ENCODE peak calls at places on chromosomes 6 and 20, in six cellular contexts. U is transverse colon, W is prostate gland, O is pancreas, N is IMR-90, A is heart right ventricle. C is an unnamed sample. For H3K36me3, the result is how much of the 10 kb centered on the place peaks cover.

GRCh38 chr6:144008501-144009245 is 614 bp upstream of the PLAGL1 start:
- DNase-seq in U (peak), W (no peak), O (peak), N (no peak), A (no peak), C (no peak)

GRCh38 chr6:158002951-158003853 is 21.5 kb downstream of the SYNJ2 start:
- DNase-seq in U (peak), W (no peak), O (no peak), N (peak), A (peak), C (peak)

GRCh38 chr20:23670361-23670760 is 18.5 kb downstream of the CST4 start:
- DNase-seq in U (no peak), W (no peak), O (no peak), N (no peak), A (no peak), C (no peak)

GRCh38 chr20:39245685-39246311 is 283.7 kb downstream of the DHX35 start:
- DNase-seq in U (no peak), W (no peak), O (no peak), N (no peak), A (no peak), C (no peak)

GRCh38 chr6:142011156-142011555 is 121.6 kb upstream of the GJE1 start:
- DNase-seq in U (no peak), W (no peak), O (no peak), N (peak), A (no peak), C (no peak)

GRCh38 chr6:39330057-39330456 is 7.6 kb upstream of the KCNK16 start:
- DNase-seq in U (no peak), W (no peak), O (no peak), N (no peak), A (no peak), C (no peak)

GRCh38 chr6:52505726-52506501 is 70.9 kb downstream of the TRAM2 start:
- DNase-seq in U (no peak), W (no peak), O (no peak), N (no peak), A (no peak), C (no peak)

GRCh38 chr6:16741112-16742016 is 19.9 kb downstream of the ATXN1 start:
- DNase-seq in U (no peak), W (no peak), O (no peak), N (peak), A (no peak), C (peak)

GRCh38 chr6:131602913-131603312 is 25.1 kb downstream of the MED23 start:
- DNase-seq in U (no peak), W (no peak), O (no peak), N (peak), A (no peak), C (peak)

GRCh38 chr6:163572612-163573011 is 158.1 kb downstream of the QKI start:
- DNase-seq in U (no peak), W (no peak), O (no peak), N (peak), A (no peak), C (no peak)

GRCh38 chr6:12637960-12638641 is 78.5 kb upstream of the PHACTR1 start:
- DNase-seq in U (peak), W (peak), O (peak), N (peak), A (peak), C (peak)

GRCh38 chr20:329851-330232 is 4.5 kb downstream of the SOX12 start:
- DNase-seq in U (peak), W (no peak), O (no peak), N (no peak), A (no peak), C (no peak)

GRCh38 chr20:327041-327945 is 1.9 kb downstream of the SOX12 start:
- DNase-seq in U (peak), W (peak), O (peak), N (peak), A (peak), C (no peak)

GRCh38 chr20:329325-329695 is 4.0 kb downstream of the SOX12 start:
- DNase-seq in U (no peak), W (no peak), O (no peak), N (no peak), A (no peak), C (no peak)

GRCh38 chr20:327946-328563 is 2.7 kb downstream of the SOX12 start:
- DNase-seq in U (no peak), W (no peak), O (no peak), N (peak), A (no peak), C (no peak)

GRCh38 chr20:328596-329324 is 3.4 kb downstream of the SOX12 start:
- DNase-seq in U (no peak), W (no peak), O (no peak), N (no peak), A (no peak), C (no peak)
- H3K4me3 ChIP-seq in U (no peak), W (no peak), O (no peak), N (no peak), A (no peak), C (no peak)

GRCh38 chr6:25981529-25982263 is 19.1 kb downstream of the TRIM38 start:
- DNase-seq in U (no peak), W (no peak), O (no peak), N (no peak), A (no peak), C (no peak)

GRCh38 chr6:25980935-25981334 is 18.3 kb downstream of the TRIM38 start:
- DNase-seq in U (no peak), W (no peak), O (no peak), N (no peak), A (no peak), C (no peak)

GRCh38 chr6:25987845-25988244 is 25.2 kb downstream of the TRIM38 start:
- DNase-seq in U (no peak), W (no peak), O (no peak), N (no peak), A (no peak), C (no peak)

DNA sequence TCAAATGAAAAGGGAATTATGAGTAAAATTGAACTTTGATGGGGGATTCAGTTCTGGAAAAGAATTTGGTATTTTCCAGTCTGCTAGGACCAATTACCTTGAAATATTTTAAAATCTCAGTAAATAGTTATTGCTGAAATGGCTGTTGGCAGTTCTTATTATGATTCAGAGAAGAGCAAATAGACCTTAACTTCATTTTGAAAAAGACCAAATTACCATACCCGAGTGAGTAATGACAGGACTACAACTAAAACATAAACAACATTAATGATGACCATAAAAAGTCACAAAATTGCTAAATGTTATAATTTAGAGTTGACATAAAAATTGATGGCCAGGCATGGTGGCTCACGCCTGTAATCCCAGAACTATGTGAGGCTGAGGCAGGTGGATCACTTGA is 21.7 kb downstream of the TRIM38 start:
- DNase-seq in U (no peak), W (no peak), O (no peak), N (no peak), A (no peak), C (no peak)
- H3K36me3 ChIP-seq in U (under half), W (under half), O (under half), N (under half), A (under half), C (under half)

DNA sequence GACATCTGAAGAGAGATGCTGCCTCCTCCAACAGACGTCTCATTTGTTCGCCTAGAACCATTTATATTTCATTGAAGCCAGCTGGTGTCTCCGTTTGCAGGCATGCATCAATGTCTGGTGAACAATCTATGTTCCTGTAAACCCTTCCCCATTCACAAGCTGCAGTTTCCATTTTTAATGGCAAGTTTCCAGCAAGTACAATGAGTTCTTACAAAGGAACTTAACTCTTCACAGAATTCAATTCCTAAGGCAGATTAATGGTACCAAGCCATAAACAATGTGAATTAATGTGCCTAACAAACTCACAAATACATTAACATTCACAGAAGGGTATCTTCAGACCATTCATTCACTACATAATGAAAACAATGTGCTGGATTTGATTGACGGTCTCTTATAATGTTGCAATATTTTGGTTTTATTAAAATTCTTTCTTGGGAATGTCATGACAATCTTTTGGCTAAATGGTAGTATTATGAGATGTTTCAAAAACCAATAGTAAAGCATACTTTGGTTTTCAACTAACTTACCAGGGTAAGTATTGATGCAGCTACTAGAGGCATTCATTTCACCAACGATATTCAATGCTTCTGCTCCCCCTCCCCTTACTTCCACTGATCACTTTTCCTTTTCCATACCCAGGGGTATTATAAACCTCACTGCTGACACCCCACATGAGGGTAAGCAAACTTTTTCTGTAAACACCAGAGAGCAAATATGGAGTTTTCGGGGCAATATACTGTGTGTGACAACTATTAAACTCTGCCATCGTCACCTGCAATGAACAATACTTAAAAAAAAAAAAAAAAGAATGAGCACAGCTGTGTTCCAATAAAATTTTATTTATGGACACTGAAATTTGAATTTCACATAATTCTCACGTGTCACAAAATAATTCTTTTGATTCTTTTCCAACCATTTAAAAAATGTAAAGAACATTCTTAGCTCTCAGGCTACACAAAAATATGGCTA is 4.2 kb downstream of the AKIRIN2 start:
- DNase-seq in U (no peak), W (no peak), O (no peak), N (peak), A (no peak), C (peak)
- H3K4me3 ChIP-seq in U (peak), W (peak), O (no peak), N (peak), A (no peak), C (peak)

GRCh38 chr20:41552295-41553068 is 65.7 kb downstream of the CHD6 start:
- DNase-seq in U (no peak), W (no peak), O (no peak), N (no peak), A (no peak), C (no peak)
- H3K36me3 ChIP-seq in U (under half), W (under half), O (under half), N (under half), A (under half), C (under half)

GRCh38 chr6:41578714-41579610 is 32.8 kb downstream of the FOXP4 start:
- DNase-seq in U (peak), W (no peak), O (no peak), N (peak), A (no peak), C (no peak)
- H3K4me3 ChIP-seq in U (no peak), W (no peak), O (no peak), N (no peak), A (no peak), C (no peak)

DNA sequence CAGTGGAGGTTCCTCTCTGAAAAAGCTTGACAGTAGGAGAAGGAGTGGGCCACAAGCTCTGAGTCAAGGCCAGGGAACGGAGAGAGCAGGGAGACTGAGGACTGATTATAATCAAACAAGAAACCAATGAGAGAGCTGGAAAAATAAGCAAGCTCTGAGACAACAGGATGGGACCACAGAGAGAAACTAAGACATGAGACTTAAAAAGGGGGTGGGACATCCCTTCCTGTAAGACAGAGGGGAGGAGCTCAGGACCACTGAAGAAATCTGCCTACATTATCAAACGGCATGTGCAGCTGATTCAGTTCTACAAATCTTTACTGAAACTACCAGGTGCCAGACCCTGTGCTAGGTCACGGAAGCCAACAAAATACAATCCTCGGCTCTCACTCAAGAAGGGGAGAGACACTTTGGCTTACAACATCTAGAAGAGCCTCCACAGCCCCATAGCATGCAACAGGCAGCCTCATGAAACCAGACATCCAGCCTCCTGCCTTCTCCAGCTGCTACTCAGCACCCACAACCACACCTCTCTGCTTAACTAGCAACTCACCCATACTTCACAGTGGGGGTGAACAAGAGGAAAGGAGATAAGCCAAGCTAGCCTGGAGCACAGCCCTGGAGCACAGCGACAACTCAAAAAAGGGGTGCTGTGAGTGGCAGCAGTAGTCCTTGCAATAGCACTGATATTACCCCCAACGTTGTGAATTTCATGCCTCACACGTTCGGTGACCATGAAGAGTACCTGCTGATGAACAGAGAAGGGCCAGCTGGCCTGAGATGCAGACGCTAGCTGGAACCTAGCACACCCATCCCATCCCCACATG is 39.1 kb upstream of the ANKRD60 start:
- DNase-seq in U (no peak), W (no peak), O (no peak), N (no peak), A (no peak), C (no peak)
- H3K36me3 ChIP-seq in U (under half), W (under half), O (under half), N (under half), A (under half), C (under half)